ENCODE peak calls at places on chromosomes 11 and 22, in five cellular contexts. S, R, T, X and J are unnamed samples.
A peak's percentile ranks its signal among the peaks of the same experiment; 100 is the strongest.

GRCh38 chr11:126410649-126411048 is 55.2 kb downstream of the ST3GAL4 start:
- DNase-seq in S (no peak), R (no peak), T (peak; percentile 84), X (no peak), J (no peak)

GRCh38 chr22:42369250-42370041 is 62.8 kb downstream of the NFAM1 start:
- DNase-seq in S (peak; percentile 84), R (peak; percentile 88), T (peak; percentile 97), X (peak; percentile 93), J (peak; percentile 97)

GRCh38 chr22:29345932-29346331 is 30.4 kb upstream of the RASL10A start:
- DNase-seq in S (no peak), R (no peak), T (no peak), X (no peak), J (peak; percentile 59)

GRCh38 chr22:47124946-47125345 is 362.5 kb downstream of the TBC1D22A start:
- DNase-seq in S (no peak), R (no peak), T (no peak), X (no peak), J (no peak)

GRCh38 chr11:7511405-7511804 is 2.4 kb upstream of the PPFIBP2 start:
- DNase-seq in S (no peak), R (no peak), T (peak; percentile 82), X (peak; percentile 53), J (peak; percentile 62)

GRCh38 chr22:21996175-21996574 is 13.6 kb upstream of the TOP3B start:
- DNase-seq in S (no peak), R (no peak), T (no peak), X (no peak), J (no peak)

GRCh38 chr11:65606876-65607613 is 7.0 kb downstream of the MAP3K11 start:
- DNase-seq in S (peak; percentile 70), R (peak; percentile 100), T (peak; percentile 99), X (peak; percentile 91), J (peak; percentile 96)

GRCh38 chr22:48868554-48868953 is 959.1 kb downstream of the BRD1 start:
- DNase-seq in S (no peak), R (no peak), T (peak; percentile 53), X (no peak), J (no peak)

GRCh38 chr11:118916842-118917388 is 8.8 kb downstream of the BCL9L start:
- DNase-seq in S (peak; percentile 81), R (no peak), T (peak; percentile 90), X (peak; percentile 55), J (no peak)

GRCh38 chr11:1336836-1337646 is 27.6 kb upstream of the TOLLIP start:
- DNase-seq in S (peak; percentile 41), R (peak; percentile 80), T (peak; percentile 84), X (peak; percentile 41), J (no peak)

GRCh38 chr11:1337647-1338007 is 28.2 kb upstream of the TOLLIP start:
- DNase-seq in S (no peak), R (peak; percentile 36), T (peak; percentile 58), X (no peak), J (no peak)

GRCh38 chr11:1333860-1334259 is 24.4 kb upstream of the TOLLIP start:
- DNase-seq in S (no peak), R (no peak), T (peak; percentile 58), X (no peak), J (no peak)

GRCh38 chr11:1335264-1335810 is 25.9 kb upstream of the TOLLIP start:
- DNase-seq in S (no peak), R (peak; percentile 15), T (no peak), X (no peak), J (peak; percentile 51)

GRCh38 chr11:1335811-1336761 is 26.7 kb upstream of the TOLLIP start:
- DNase-seq in S (peak; percentile 53), R (peak; percentile 84), T (peak; percentile 93), X (peak; percentile 69), J (peak; percentile 87)
- TF ChIP-seq EP300 in S (no peak), R (no peak), T (no peak), X (no peak), J (no peak)

GRCh38 chr11:13225058-13226001 is 52.3 kb upstream of the BMAL1 start:
- DNase-seq in S (no peak), R (no peak), T (no peak), X (no peak), J (no peak)
- H3K4me1 ChIP-seq in S (peaks cover 15% of the 10 kb centered on the region), R (peaks cover 24% of the 10 kb centered on the region), T (no peaks in the 10 kb centered on the region), X (no peaks in the 10 kb centered on the region), J (no peaks in the 10 kb centered on the region)

GRCh38 chr22:36386900-36387663 is 685 bp downstream of the MYH9 start:
- DNase-seq in S (no peak), R (peak; percentile 78), T (peak; percentile 88), X (peak; percentile 86), J (peak; percentile 86)

GRCh38 chr22:36384766-36385400 is 2.9 kb downstream of the MYH9 start:
- DNase-seq in S (no peak), R (peak; percentile 61), T (no peak), X (no peak), J (no peak)

GRCh38 chr22:36385491-36386350 is 2.0 kb downstream of the MYH9 start:
- DNase-seq in S (peak; percentile 48), R (no peak), T (peak; percentile 90), X (peak; percentile 61), J (no peak)

GRCh38 chr22:36387664-36387913 is 178 bp downstream of the MYH9 start:
- DNase-seq in S (no peak), R (no peak), T (no peak), X (no peak), J (no peak)

GRCh38 chr22:36386351-36386899 is 1.3 kb downstream of the MYH9 start:
- DNase-seq in S (peak; percentile 43), R (no peak), T (no peak), X (peak; percentile 69), J (peak; percentile 84)
- TF ChIP-seq EP300 in S (no peak), R (no peak), T (no peak), X (no peak), J (peak; percentile 25)

GRCh38 chr22:19807161-19807913 is 46.8 kb downstream of the TBX1 start:
- DNase-seq in S (no peak), R (peak; percentile 30), T (peak; percentile 54), X (no peak), J (peak; percentile 55)

GRCh38 chr22:19810381-19811141 is 44.1 kb downstream of the GNB1L start:
- DNase-seq in S (no peak), R (peak; percentile 57), T (peak; percentile 56), X (no peak), J (peak; percentile 19)

GRCh38 chr22:19809741-19810140 is 44.9 kb downstream of the GNB1L start:
- DNase-seq in S (no peak), R (no peak), T (no peak), X (no peak), J (peak; percentile 10)

GRCh38 chr22:19807914-19808872 is 46.5 kb downstream of the GNB1L start:
- DNase-seq in S (no peak), R (no peak), T (peak; percentile 40), X (no peak), J (peak; percentile 72)

DNA sequence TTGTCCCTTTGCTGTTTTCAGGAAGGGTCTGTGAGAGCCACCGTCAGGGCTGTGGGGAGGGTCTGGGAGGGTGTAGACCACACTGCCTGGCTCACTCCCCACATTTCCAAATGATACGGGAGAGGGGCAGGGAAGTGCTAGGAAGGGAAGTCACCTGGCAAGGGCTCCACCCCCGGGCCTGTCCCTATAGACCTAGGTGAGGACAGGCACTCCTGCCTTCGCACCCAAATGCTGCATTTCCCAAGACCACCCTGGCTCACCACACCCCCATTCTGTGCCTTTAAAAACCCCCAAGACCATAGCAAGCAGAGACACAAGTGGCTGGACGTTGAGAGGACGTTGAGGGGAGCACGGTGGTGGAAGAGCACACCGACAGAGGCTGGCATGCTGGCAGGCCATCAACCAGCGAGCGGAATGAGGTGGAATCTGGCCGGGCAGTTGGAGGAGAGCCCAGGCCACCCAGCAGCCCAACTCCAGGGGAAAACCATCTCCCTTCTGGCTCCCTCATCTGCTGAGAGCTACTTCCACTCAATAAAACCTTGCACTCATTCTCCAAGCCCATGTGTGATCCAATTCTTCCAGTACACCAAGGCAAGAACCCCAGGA is 45.7 kb downstream of the GNB1L start:
- DNase-seq in S (no peak), R (no peak), T (no peak), X (no peak), J (no peak)
- H3K4me1 ChIP-seq in S (peaks cover 15% of the 10 kb centered on the region), R (no peaks in the 10 kb centered on the region), T (no peaks in the 10 kb centered on the region), X (peaks cover 8% of the 10 kb centered on the region), J (no peaks in the 10 kb centered on the region)

GRCh38 chr22:38218661-38219331 is 17.0 kb downstream of the MAFF start:
- DNase-seq in S (peak; percentile 87), R (no peak), T (peak; percentile 93), X (peak; percentile 89), J (peak; percentile 90)
- TF ChIP-seq EP300 in S (peak; percentile 54), R (no peak), T (peak; percentile 37), X (peak; percentile 56), J (peak; percentile 98)

GRCh38 chr11:123517559-123518364 is 87.7 kb downstream of the GRAMD1B start:
- DNase-seq in S (no peak), R (no peak), T (no peak), X (no peak), J (no peak)
- H3K4me1 ChIP-seq in S (peaks cover 20% of the 10 kb centered on the region), R (no peaks in the 10 kb centered on the region), T (no peaks in the 10 kb centered on the region), X (no peaks in the 10 kb centered on the region), J (no peaks in the 10 kb centered on the region)

DNA sequence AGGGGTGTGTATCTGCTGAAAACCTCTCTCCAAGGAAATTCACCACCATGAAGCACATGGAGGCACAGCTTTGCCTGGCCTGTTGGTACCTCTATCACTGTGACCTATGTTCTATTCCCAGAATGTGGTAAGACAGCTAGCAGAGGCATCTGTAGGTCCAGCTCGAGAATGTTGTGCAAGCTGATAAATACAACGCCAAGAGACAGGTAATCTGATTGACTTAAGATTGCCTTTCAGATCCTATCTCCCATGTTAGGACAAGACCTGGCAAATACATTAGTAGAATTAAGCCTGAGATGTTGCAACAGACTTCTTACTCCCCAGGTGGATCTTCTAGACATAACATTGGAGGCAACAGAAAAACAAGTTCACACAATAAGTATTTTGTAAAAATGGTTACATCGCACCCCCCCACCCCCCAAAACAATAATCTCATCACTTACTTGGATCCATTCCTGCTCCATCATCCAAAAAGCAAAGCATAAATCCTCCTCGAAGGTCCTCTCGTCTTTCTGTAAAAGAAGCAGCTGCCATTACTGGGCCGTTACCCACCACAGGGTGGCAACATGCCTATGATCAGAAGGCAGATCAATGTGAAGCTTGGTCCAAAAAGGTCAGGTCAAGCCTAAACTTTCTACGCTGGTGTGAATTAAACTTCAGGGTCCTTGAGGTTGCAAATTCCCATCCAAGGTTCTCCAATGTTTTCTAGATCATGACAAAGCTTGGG is 18.5 kb downstream of the MORC2 start:
- DNase-seq in S (no peak), R (no peak), T (no peak), X (no peak), J (no peak)
- TF ChIP-seq EP300 in S (no peak), R (no peak), T (no peak), X (no peak), J (no peak)

GRCh38 chr11:72975778-72976520 is 161.7 kb downstream of the ATG16L2 start:
- DNase-seq in S (no peak), R (no peak), T (no peak), X (no peak), J (no peak)
- H3K4me1 ChIP-seq in S (no peaks in the 10 kb centered on the region), R (peaks cover 11% of the 10 kb centered on the region), T (no peaks in the 10 kb centered on the region), X (peaks cover 22% of the 10 kb centered on the region), J (peaks cover 7% of the 10 kb centered on the region)